ENCODE peak calls at places on chromosomes 6 and 20, in ten cellular contexts. O is astrocyte of the spinal cord; D is nephron progenitor cell; E is left lung; Z is neural crest cell; B is vagina; N is suprapubic skin; U is kidney; A is CD8-positive, alpha-beta T cell; Y is cardiac fibroblast. K is an unnamed sample.

GRCh38 chr6:40642190-40642589 is 55.0 kb upstream of the LRFN2 start:
- DNase-seq in E (no peak), B (no peak), O (no peak), A (no peak), D (no peak), Y (no peak), N (no peak), Z (no peak), U (no peak), K (no peak)

GRCh38 chr20:63772781-63773520 is 33.4 kb downstream of the SLC2A4RG start:
- DNase-seq in U (peak; percentile 76), Y (peak; percentile 13), Z (no peak), B (no peak), O (no peak), D (no peak), N (peak; percentile 64), A (no peak), E (no peak), K (no peak)

GRCh38 chr20:31835977-31836852 is 9.2 kb downstream of the FOXS1 start:
- DNase-seq in O (peak; percentile 96), Y (peak; percentile 93), D (no peak), A (no peak), N (peak; percentile 81), Z (no peak), E (peak; percentile 89), U (peak; percentile 95), B (no peak), K (peak; percentile 73)

GRCh38 chr6:3211681-3212080 is 15.8 kb downstream of the TUBB2B start:
- DNase-seq in E (no peak), U (no peak), N (no peak), O (no peak), A (no peak), B (no peak), D (no peak), Z (no peak), Y (no peak), K (no peak)

GRCh38 chr6:136719280-136720044 is 72.8 kb downstream of the MAP3K5 start:
- DNase-seq in D (no peak), E (no peak), U (no peak), Y (no peak), B (no peak), O (peak; percentile 12), N (no peak), Z (no peak), A (no peak), K (no peak)

GRCh38 chr6:41707565-41708200 is 27.7 kb downstream of the TFEB start:
- DNase-seq in N (no peak), E (peak; percentile 66), Z (no peak), Y (no peak), B (no peak), D (no peak), A (peak; percentile 23), O (no peak), U (peak; percentile 70), K (no peak)

GRCh38 chr6:43368517-43369160 is 808 bp downstream of the ZNF318 start:
- DNase-seq in E (peak; percentile 50), N (peak; percentile 76), D (peak; percentile 78), A (no peak), U (peak; percentile 86), B (no peak), Y (peak; percentile 53), Z (peak; percentile 54), O (peak; percentile 32), K (no peak)

GRCh38 chr6:158327216-158327615 is 15.0 kb downstream of the TULP4 start:
- DNase-seq in Y (no peak), N (no peak), B (no peak), A (no peak), U (no peak), O (no peak), Z (no peak), E (no peak), D (no peak), K (no peak)

GRCh38 chr6:11043961-11044711 is at the start of gene ELOVL2:
- DNase-seq in D (peak; percentile 82), N (no peak), E (no peak), U (no peak), O (peak; percentile 24), Z (peak; percentile 66), Y (peak; percentile 17), B (no peak), A (no peak), K (peak; percentile 81)

GRCh38 chr20:20492521-20493334 is 124.8 kb downstream of the INSM1 start:
- DNase-seq in O (no peak), E (no peak), N (no peak), D (peak; percentile 17), Y (no peak), A (no peak), U (no peak), B (no peak), Z (peak; percentile 45), K (no peak)

GRCh38 chr20:62351469-62352401 is 15.4 kb downstream of the LAMA5 start:
- DNase-seq in E (no peak), B (no peak), U (no peak), O (no peak), Z (no peak), Y (no peak), D (no peak), N (no peak), A (no peak), K (no peak)

GRCh38 chr20:62350629-62351422 is 16.3 kb downstream of the LAMA5 start:
- DNase-seq in B (no peak), U (peak; percentile 76), O (no peak), D (no peak), E (no peak), N (no peak), Y (no peak), Z (no peak), A (no peak), K (no peak)

GRCh38 chr20:62354031-62354808 is 12.9 kb downstream of the LAMA5 start:
- DNase-seq in O (no peak), D (no peak), U (no peak), Z (no peak), E (no peak), N (no peak), B (no peak), A (no peak), Y (no peak), K (no peak)

GRCh38 chr20:62353289-62354030 is 13.7 kb downstream of the LAMA5 start:
- DNase-seq in Y (no peak), D (no peak), E (no peak), A (no peak), O (no peak), Z (no peak), N (no peak), B (no peak), U (no peak), K (no peak)

DNA sequence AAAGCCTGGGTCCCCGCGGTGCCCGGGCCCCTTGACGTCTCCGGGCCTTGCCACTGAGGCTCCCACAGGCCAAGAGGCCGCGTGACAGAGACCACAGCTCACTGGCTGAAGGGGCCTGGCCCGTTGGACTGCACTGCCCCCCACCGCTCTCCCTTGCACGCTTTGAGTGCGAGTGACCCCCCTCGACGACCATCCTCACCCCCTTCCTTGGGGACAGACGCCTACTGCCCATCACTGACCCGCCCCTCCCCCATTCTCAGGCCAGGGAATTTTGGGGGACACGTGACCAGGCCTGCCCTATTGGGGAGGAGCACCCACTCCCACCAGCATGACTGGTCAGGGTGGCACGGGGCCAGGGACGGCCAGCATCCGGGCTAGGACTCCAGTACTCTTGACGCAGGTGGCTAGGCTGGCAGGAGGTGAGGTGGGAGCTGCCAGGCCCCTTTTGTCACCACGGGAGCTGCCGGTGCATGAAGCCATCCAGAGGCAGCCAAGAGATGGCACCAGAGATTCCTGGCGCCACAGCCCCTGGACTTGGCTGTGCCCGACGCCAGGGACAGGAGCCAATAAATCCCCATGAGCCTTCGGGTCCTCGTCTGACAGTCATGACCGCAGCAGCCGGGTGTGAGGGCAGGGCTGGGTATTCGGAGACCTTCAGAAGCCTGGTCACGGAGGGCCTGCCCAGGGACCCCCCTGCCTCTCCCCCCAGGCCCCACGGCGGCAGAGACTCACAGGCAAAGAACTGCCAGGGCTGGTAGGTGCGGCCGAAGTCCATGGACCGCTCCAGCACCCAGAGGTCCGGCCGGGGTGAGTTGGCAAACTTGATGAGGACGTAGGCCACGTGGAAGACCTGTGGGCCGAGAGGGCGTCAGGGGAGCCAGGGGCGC is 14.5 kb downstream of the LAMA5 start:
- DNase-seq in D (no peak), E (no peak), O (peak; percentile 38), Z (no peak), A (no peak), N (no peak), Y (peak; percentile 20), B (no peak), U (no peak), K (no peak)
- TF ChIP-seq CTCF in D (no peak), E (no peak), O (peak; percentile 15), Z (no peak), A (no peak), N (no peak), Y (no peak), B (no peak), U (peak; percentile 28), K (no peak)

GRCh38 chr6:167968091-167968490 is 29.4 kb upstream of the KIF25 start:
- DNase-seq in Y (peak; percentile 19), E (no peak), Z (peak; percentile 28), B (no peak), A (no peak), N (no peak), U (no peak), O (no peak), D (peak; percentile 46), K (no peak)
- TF ChIP-seq CTCF in Y (peak; percentile 34), E (peak; percentile 27), Z (peak; percentile 60), B (no peak), A (no peak), N (no peak), U (peak; percentile 43), O (peak; percentile 47), D (peak; percentile 49), K (peak; percentile 66)

GRCh38 chr6:107362271-107362604 is 97.1 kb downstream of the PDSS2 start:
- DNase-seq in D (no peak), B (no peak), U (no peak), Y (no peak), Z (no peak), A (no peak), O (no peak), E (no peak), N (no peak), K (no peak)

GRCh38 chr6:107360476-107360875 is 98.9 kb downstream of the PDSS2 start:
- DNase-seq in U (no peak), B (no peak), A (no peak), Y (peak; percentile 48), N (no peak), D (no peak), E (no peak), O (no peak), Z (no peak), K (no peak)

GRCh38 chr6:107357842-107358241 is 101.5 kb downstream of the PDSS2 start:
- DNase-seq in A (no peak), Y (no peak), O (no peak), D (no peak), Z (no peak), B (no peak), N (no peak), E (no peak), U (no peak), K (no peak)

GRCh38 chr6:107361568-107362270 is 97.6 kb downstream of the PDSS2 start:
- DNase-seq in Y (peak; percentile 82), E (no peak), U (no peak), B (no peak), A (no peak), O (peak; percentile 79), D (no peak), N (no peak), Z (no peak), K (no peak)
- TF ChIP-seq CTCF in Y (no peak), E (no peak), U (no peak), B (no peak), A (no peak), O (no peak), D (no peak), N (no peak), Z (no peak), K (no peak)

GRCh38 chr6:130293800-130294199 is 71.0 kb upstream of the SAMD3 start:
- DNase-seq in E (no peak), U (no peak), A (no peak), O (peak; percentile 74), Y (peak; percentile 78), Z (peak; percentile 5), N (no peak), B (no peak), D (peak; percentile 19), K (no peak)
- TF ChIP-seq CTCF in E (peak; percentile 35), U (peak; percentile 41), A (peak; percentile 50), O (peak; percentile 85), Y (peak; percentile 75), Z (peak; percentile 63), N (no peak), B (no peak), D (peak; percentile 55), K (peak; percentile 73)

K was measured in type B pancreatic cell.